ENCODE peak calls at places on chromosomes 3 and 15, in five cellular contexts. One of them, this sample, is unnamed.
A peak's percentile ranks its signal among the peaks of the same experiment; 100 is the strongest.

GRCh38 chr3:140916603-140917002 is 25.0 kb upstream of the SLC25A36 start:
- DNase-seq in transverse colon: no peak
- DNase-seq in heart left ventricle: no peak
- DNase-seq in sigmoid colon: no peak
- DNase-seq in stomach: no peak
- DNase-seq in this sample: no peak

GRCh38 chr3:47096955-47097354 is 67.0 kb downstream of the SETD2 start:
- DNase-seq in stomach: no peak
- DNase-seq in sigmoid colon: no peak
- DNase-seq in heart left ventricle: no peak
- DNase-seq in transverse colon: no peak
- DNase-seq in this sample: no peak

GRCh38 chr15:63276342-63277043 is 912 bp upstream of the APH1B start:
- DNase-seq in heart left ventricle: no peak
- DNase-seq in transverse colon: no peak
- DNase-seq in sigmoid colon: no peak
- DNase-seq in stomach: no peak
- DNase-seq in this sample: no peak

GRCh38 chr15:73375012-73375411 is 6.3 kb upstream of the HCN4 start:
- DNase-seq in heart left ventricle: no peak
- DNase-seq in transverse colon: no peak
- DNase-seq in sigmoid colon: no peak
- DNase-seq in stomach: no peak
- DNase-seq in this sample: no peak

GRCh38 chr3:197736010-197736490 is 654 bp downstream of the RUBCN start:
- DNase-seq in heart left ventricle: peak; percentile 40
- DNase-seq in sigmoid colon: no peak
- DNase-seq in transverse colon: peak; percentile 51
- DNase-seq in stomach: peak; percentile 35
- DNase-seq in this sample: no peak

GRCh38 chr3:65181397-65181871 is 493.6 kb upstream of the ADAMTS9 start:
- DNase-seq in stomach: no peak
- DNase-seq in sigmoid colon: no peak
- DNase-seq in transverse colon: peak; percentile 25
- DNase-seq in heart left ventricle: no peak
- DNase-seq in this sample: no peak

GRCh38 chr3:24608701-24609387 is 114.2 kb upstream of the THRB start:
- DNase-seq in sigmoid colon: no peak
- DNase-seq in heart left ventricle: no peak
- DNase-seq in transverse colon: no peak
- DNase-seq in stomach: no peak
- DNase-seq in this sample: no peak

GRCh38 chr3:42638339-42638842 is 15.1 kb upstream of the ZBTB47 start:
- DNase-seq in transverse colon: no peak
- DNase-seq in sigmoid colon: no peak
- DNase-seq in stomach: no peak
- DNase-seq in heart left ventricle: no peak
- DNase-seq in this sample: no peak

GRCh38 chr3:172512363-172512762 is 10.9 kb downstream of the TNFSF10 start:
- DNase-seq in sigmoid colon: peak; percentile 76
- DNase-seq in stomach: peak; percentile 45
- DNase-seq in heart left ventricle: peak; percentile 66
- DNase-seq in transverse colon: peak; percentile 67
- DNase-seq in this sample: peak; percentile 83

GRCh38 chr3:2597615-2598014 is 498.9 kb downstream of the CNTN4 start:
- DNase-seq in transverse colon: no peak
- DNase-seq in sigmoid colon: no peak
- DNase-seq in heart left ventricle: no peak
- DNase-seq in stomach: no peak
- DNase-seq in this sample: no peak

GRCh38 chr3:53478166-53478830 is 16.1 kb upstream of the CACNA1D start:
- DNase-seq in sigmoid colon: no peak
- DNase-seq in heart left ventricle: no peak
- DNase-seq in transverse colon: peak; percentile 38
- DNase-seq in stomach: no peak
- DNase-seq in this sample: peak; percentile 75

GRCh38 chr15:59273266-59273665 is 66.6 kb downstream of the LDHAL6B start:
- DNase-seq in transverse colon: no peak
- DNase-seq in sigmoid colon: no peak
- DNase-seq in heart left ventricle: no peak
- DNase-seq in stomach: no peak
- DNase-seq in this sample: no peak

GRCh38 chr3:72810063-72810462 is 38.2 kb downstream of the SHQ1 start:
- DNase-seq in sigmoid colon: no peak
- DNase-seq in stomach: no peak
- DNase-seq in heart left ventricle: no peak
- DNase-seq in transverse colon: no peak
- DNase-seq in this sample: no peak

GRCh38 chr3:123314409-123315270 is 112.9 kb downstream of the SEC22A start:
- DNase-seq in transverse colon: no peak
- DNase-seq in heart left ventricle: no peak
- DNase-seq in sigmoid colon: no peak
- DNase-seq in stomach: no peak
- DNase-seq in this sample: peak; percentile 34

GRCh38 chr3:15797600-15798303 is at the start of gene ANKRD28:
- DNase-seq in stomach: no peak
- DNase-seq in sigmoid colon: no peak
- DNase-seq in transverse colon: no peak
- DNase-seq in heart left ventricle: no peak
- DNase-seq in this sample: no peak

GRCh38 chr15:28191832-28192231 is 92.7 kb upstream of the OCA2 start:
- DNase-seq in sigmoid colon: peak; percentile 75
- DNase-seq in stomach: peak; percentile 27
- DNase-seq in heart left ventricle: peak; percentile 48
- DNase-seq in transverse colon: peak; percentile 17
- DNase-seq in this sample: no peak

GRCh38 chr15:47432831-47433230 is 284.5 kb upstream of the SEMA6D start:
- DNase-seq in sigmoid colon: no peak
- DNase-seq in transverse colon: no peak
- DNase-seq in stomach: no peak
- DNase-seq in heart left ventricle: no peak
- DNase-seq in this sample: no peak

GRCh38 chr3:189309400-189309975 is 137.7 kb downstream of the TPRG1 start:
- DNase-seq in stomach: no peak
- DNase-seq in transverse colon: no peak
- DNase-seq in sigmoid colon: no peak
- DNase-seq in heart left ventricle: no peak
- DNase-seq in this sample: no peak

GRCh38 chr3:10707984-10708868 is 107.8 kb upstream of the SLC6A11 start:
- DNase-seq in stomach: no peak
- DNase-seq in heart left ventricle: no peak
- DNase-seq in transverse colon: no peak
- DNase-seq in sigmoid colon: no peak
- DNase-seq in this sample: no peak

GRCh38 chr15:98855067-98855814 is 152.4 kb downstream of the PGPEP1L start:
- DNase-seq in heart left ventricle: no peak
- DNase-seq in stomach: no peak
- DNase-seq in sigmoid colon: no peak
- DNase-seq in transverse colon: no peak
- DNase-seq in this sample: no peak

GRCh38 chr15:98850991-98851776 is 156.4 kb downstream of the PGPEP1L start:
- DNase-seq in sigmoid colon: peak; percentile 90
- DNase-seq in transverse colon: peak; percentile 82
- DNase-seq in stomach: peak; percentile 83
- DNase-seq in heart left ventricle: peak; percentile 73
- DNase-seq in this sample: peak; percentile 57

GRCh38 chr15:98853593-98854420 is 153.8 kb downstream of the PGPEP1L start:
- DNase-seq in sigmoid colon: peak; percentile 75
- DNase-seq in transverse colon: peak; percentile 38
- DNase-seq in stomach: no peak
- DNase-seq in heart left ventricle: no peak
- DNase-seq in this sample: no peak

GRCh38 chr15:98854496-98854895 is 153.1 kb downstream of the PGPEP1L start:
- DNase-seq in heart left ventricle: no peak
- DNase-seq in transverse colon: no peak
- DNase-seq in sigmoid colon: no peak
- DNase-seq in stomach: peak; percentile 57
- DNase-seq in this sample: no peak

DNA sequence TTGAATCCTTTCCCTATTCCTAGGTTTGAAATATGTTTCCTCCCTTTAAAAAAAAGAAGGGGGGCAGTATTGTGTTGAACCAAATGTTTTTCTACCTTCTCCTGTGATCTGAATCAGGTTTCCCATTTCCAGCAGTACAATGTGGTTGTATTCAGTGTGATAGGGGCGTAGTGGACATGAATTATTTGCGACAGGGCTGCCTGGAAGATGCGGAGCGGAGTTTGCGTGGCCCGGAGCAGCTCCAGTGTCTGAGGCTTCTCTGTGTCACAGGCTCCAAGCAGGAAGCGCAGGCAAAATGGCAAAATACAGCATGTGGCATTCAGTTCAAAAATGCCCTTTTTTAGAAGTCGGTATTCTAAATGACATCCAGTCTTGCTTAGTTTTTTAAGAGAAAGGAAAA is 154.4 kb downstream of the PGPEP1L start:
- DNase-seq in transverse colon: peak; percentile 95
- DNase-seq in sigmoid colon: peak; percentile 94
- DNase-seq in heart left ventricle: peak; percentile 89
- DNase-seq in stomach: peak; percentile 90
- DNase-seq in this sample: peak; percentile 73
- TF ChIP-seq POLR2A in transverse colon: no peak
- TF ChIP-seq POLR2A in sigmoid colon: no peak
- TF ChIP-seq POLR2A in heart left ventricle: peak; percentile 14
- TF ChIP-seq POLR2A in stomach: no peak
- TF ChIP-seq POLR2A in this sample: no peak

DNA sequence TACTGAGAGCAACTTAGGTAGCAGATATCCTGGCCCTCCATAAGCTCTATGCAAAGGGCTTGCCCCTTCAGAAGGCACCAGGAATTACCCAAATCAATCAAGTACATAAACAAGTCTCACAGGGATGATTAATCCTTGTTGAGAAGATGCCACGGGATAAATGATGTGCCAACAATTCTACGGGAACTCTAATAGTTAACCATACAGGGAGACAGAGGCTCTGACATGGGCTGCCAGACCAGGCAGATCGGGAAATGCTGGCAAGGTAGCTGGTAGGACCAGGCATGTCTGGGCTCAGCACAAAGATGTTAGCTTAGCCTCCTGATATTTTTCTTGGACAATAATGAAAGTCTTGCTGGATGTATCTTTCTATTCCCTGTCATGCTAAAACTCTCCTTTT is 249.3 kb upstream of the THBS1 start:
- DNase-seq in transverse colon: no peak
- DNase-seq in stomach: no peak
- DNase-seq in heart left ventricle: no peak
- DNase-seq in sigmoid colon: no peak
- DNase-seq in this sample: no peak
- H3K27ac ChIP-seq in transverse colon: no peak overlapping the region
- H3K27ac ChIP-seq in stomach: no peak overlapping the region
- H3K27ac ChIP-seq in heart left ventricle: no peak overlapping the region
- H3K27ac ChIP-seq in sigmoid colon: no peak overlapping the region
- H3K27ac ChIP-seq in this sample: no peak overlapping the region

DNA sequence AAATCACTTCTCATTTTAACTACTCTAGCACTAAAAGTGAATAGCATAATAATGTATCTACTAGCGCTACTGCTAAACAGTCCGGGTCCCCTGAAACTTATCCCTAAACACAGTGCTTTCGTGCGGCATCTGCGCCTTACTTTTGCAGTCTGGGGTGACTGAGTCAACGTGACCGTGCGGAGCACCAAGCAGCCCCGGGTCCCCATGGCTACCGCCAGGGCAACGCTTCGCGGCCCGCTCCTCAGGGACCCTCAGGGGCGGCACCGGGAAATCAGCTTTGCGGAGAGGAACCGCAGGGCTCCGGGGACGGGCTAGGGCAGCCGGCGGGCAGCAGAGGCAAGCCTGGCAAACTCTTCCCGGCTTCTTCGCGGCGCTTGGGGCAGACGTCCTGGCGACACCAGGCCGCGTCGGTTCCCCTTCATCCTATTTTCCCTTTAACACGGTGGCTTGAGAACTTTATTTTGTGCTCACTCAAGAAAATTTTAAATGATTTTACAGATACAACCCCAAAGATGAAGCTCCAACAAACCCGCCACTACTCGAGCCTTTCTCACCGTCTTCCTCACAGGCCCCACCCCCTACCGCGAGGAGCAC is 753 bp upstream of the DIPK2A start:
- DNase-seq in heart left ventricle: peak; percentile 55
- DNase-seq in stomach: peak; percentile 36
- DNase-seq in transverse colon: peak; percentile 46
- DNase-seq in sigmoid colon: peak; percentile 79
- DNase-seq in this sample: peak; percentile 72
- TF ChIP-seq POLR2A in heart left ventricle: no peak
- TF ChIP-seq POLR2A in stomach: no peak
- TF ChIP-seq POLR2A in transverse colon: no peak
- TF ChIP-seq POLR2A in sigmoid colon: no peak
- TF ChIP-seq POLR2A in this sample: no peak

DNA sequence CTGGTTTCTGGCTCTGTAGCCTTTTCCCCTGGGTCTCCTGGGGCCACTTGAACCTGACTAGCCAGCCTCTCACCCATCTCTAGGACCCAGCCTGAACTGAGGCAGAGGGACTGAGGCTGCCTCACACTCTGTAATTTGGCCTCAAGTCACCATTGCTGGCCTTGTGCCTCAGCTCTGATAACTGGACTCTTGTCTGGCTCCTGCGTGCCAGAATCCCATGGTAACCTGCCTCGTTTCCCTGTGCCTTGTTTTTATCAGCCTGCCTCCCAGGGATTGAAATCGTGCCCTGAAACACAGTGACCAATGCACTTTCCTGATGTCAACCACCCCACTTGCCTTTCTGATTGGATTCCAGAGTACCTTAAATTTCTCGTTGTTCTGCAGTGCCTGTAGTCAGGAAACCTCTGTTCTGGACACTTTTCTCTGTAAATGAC is 27.9 kb downstream of the CRTC3 start:
- DNase-seq in heart left ventricle: peak; percentile 89
- DNase-seq in sigmoid colon: peak; percentile 95
- DNase-seq in transverse colon: peak; percentile 49
- DNase-seq in stomach: peak; percentile 93
- DNase-seq in this sample: peak; percentile 92
- H3K27ac ChIP-seq in heart left ventricle: peak overlapping the region; percentile 86
- H3K27ac ChIP-seq in sigmoid colon: peak overlapping the region; percentile 77
- H3K27ac ChIP-seq in transverse colon: peak overlapping the region; percentile 87
- H3K27ac ChIP-seq in stomach: peak overlapping the region; percentile 79
- H3K27ac ChIP-seq in this sample: peak overlapping the region; percentile 72

GRCh38 chr3:49092948-49093852 is 671 bp downstream of the QRICH1 start:
- DNase-seq in sigmoid colon: peak; percentile 81
- DNase-seq in stomach: peak; percentile 81
- DNase-seq in transverse colon: peak; percentile 80
- DNase-seq in heart left ventricle: peak; percentile 84
- DNase-seq in this sample: peak; percentile 83
- TF ChIP-seq POLR2A in sigmoid colon: no peak
- TF ChIP-seq POLR2A in stomach: no peak
- TF ChIP-seq POLR2A in transverse colon: no peak
- TF ChIP-seq POLR2A in heart left ventricle: no peak
- TF ChIP-seq POLR2A in this sample: no peak

GRCh38 chr3:194150252-194150934 is 14.4 kb downstream of the HES1 start:
- DNase-seq in transverse colon: no peak
- DNase-seq in sigmoid colon: no peak
- DNase-seq in heart left ventricle: no peak
- DNase-seq in stomach: no peak
- DNase-seq in this sample: no peak
- H3K27ac ChIP-seq in transverse colon: no peak overlapping the region
- H3K27ac ChIP-seq in sigmoid colon: no peak overlapping the region
- H3K27ac ChIP-seq in heart left ventricle: no peak overlapping the region
- H3K27ac ChIP-seq in stomach: peak overlapping the region; percentile 75
- H3K27ac ChIP-seq in this sample: peak overlapping the region; percentile 51

GRCh38 chr15:72231066-72231846 is at the start of gene PKM:
- DNase-seq in stomach: peak; percentile 98
- DNase-seq in heart left ventricle: peak; percentile 96
- DNase-seq in transverse colon: peak; percentile 98
- DNase-seq in sigmoid colon: peak; percentile 97
- DNase-seq in this sample: peak; percentile 97
- TF ChIP-seq POLR2A in stomach: no peak
- TF ChIP-seq POLR2A in heart left ventricle: peak; percentile 95
- TF ChIP-seq POLR2A in transverse colon: peak; percentile 98
- TF ChIP-seq POLR2A in sigmoid colon: peak; percentile 93
- TF ChIP-seq POLR2A in this sample: peak; percentile 94

GRCh38 chr3:16800361-16800760 is 84.4 kb upstream of the PLCL2 start:
- DNase-seq in sigmoid colon: no peak
- DNase-seq in transverse colon: no peak
- DNase-seq in heart left ventricle: no peak
- DNase-seq in stomach: no peak
- DNase-seq in this sample: no peak
- H3K27ac ChIP-seq in sigmoid colon: no peak overlapping the region
- H3K27ac ChIP-seq in transverse colon: no peak overlapping the region
- H3K27ac ChIP-seq in heart left ventricle: peak overlapping the region; percentile 21
- H3K27ac ChIP-seq in stomach: no peak overlapping the region
- H3K27ac ChIP-seq in this sample: no peak overlapping the region

This sample was measured in right lobe of liver.